ENCODE peak calls at places on chromosomes 1 and 21, in ten cellular contexts. One of them, this sample, is unnamed.

GRCh38 chr21:41673596-41674335 is 93.1 kb downstream of the RIPK4 start:
- DNase-seq in Caco-2: no peak
- DNase-seq in fibroblast of villous mesenchyme: no peak
- DNase-seq in pancreas: peak
- DNase-seq in retinal pigment epithelial cell: no peak
- DNase-seq in cardiac muscle cell: no peak
- DNase-seq in fibroblast of lung: no peak
- DNase-seq in cardiac fibroblast: no peak
- DNase-seq in OCI-LY7: no peak
- DNase-seq in A673: no peak
- DNase-seq in this sample: no peak

GRCh38 chr1:33008051-33008914 is 28.4 kb downstream of the AK2 start:
- DNase-seq in Caco-2: peak
- DNase-seq in fibroblast of villous mesenchyme: peak
- DNase-seq in pancreas: no peak
- DNase-seq in retinal pigment epithelial cell: no peak
- DNase-seq in cardiac muscle cell: peak
- DNase-seq in fibroblast of lung: no peak
- DNase-seq in cardiac fibroblast: peak
- DNase-seq in OCI-LY7: no peak
- DNase-seq in A673: no peak
- DNase-seq in this sample: peak

GRCh38 chr1:237411621-237412020 is 369.6 kb downstream of the RYR2 start:
- DNase-seq in Caco-2: no peak
- DNase-seq in fibroblast of villous mesenchyme: no peak
- DNase-seq in pancreas: no peak
- DNase-seq in retinal pigment epithelial cell: no peak
- DNase-seq in cardiac muscle cell: no peak
- DNase-seq in fibroblast of lung: no peak
- DNase-seq in cardiac fibroblast: no peak
- DNase-seq in OCI-LY7: no peak
- DNase-seq in A673: no peak
- DNase-seq in this sample: no peak

GRCh38 chr1:234933031-234933430 is 195.6 kb downstream of the TOMM20 start:
- DNase-seq in Caco-2: no peak
- DNase-seq in fibroblast of villous mesenchyme: no peak
- DNase-seq in pancreas: no peak
- DNase-seq in retinal pigment epithelial cell: no peak
- DNase-seq in cardiac muscle cell: no peak
- DNase-seq in fibroblast of lung: no peak
- DNase-seq in cardiac fibroblast: peak
- DNase-seq in OCI-LY7: no peak
- DNase-seq in A673: no peak
- DNase-seq in this sample: no peak

GRCh38 chr1:109163549-109163948 is 49.6 kb downstream of the ELAPOR1 start:
- DNase-seq in Caco-2: no peak
- DNase-seq in fibroblast of villous mesenchyme: no peak
- DNase-seq in pancreas: no peak
- DNase-seq in retinal pigment epithelial cell: no peak
- DNase-seq in cardiac muscle cell: no peak
- DNase-seq in fibroblast of lung: no peak
- DNase-seq in cardiac fibroblast: no peak
- DNase-seq in OCI-LY7: no peak
- DNase-seq in A673: no peak
- DNase-seq in this sample: no peak

GRCh38 chr1:156508205-156508954 is 7.8 kb upstream of the MEF2D start:
- DNase-seq in Caco-2: no peak
- DNase-seq in fibroblast of villous mesenchyme: peak
- DNase-seq in pancreas: no peak
- DNase-seq in retinal pigment epithelial cell: no peak
- DNase-seq in cardiac muscle cell: no peak
- DNase-seq in fibroblast of lung: peak
- DNase-seq in cardiac fibroblast: no peak
- DNase-seq in OCI-LY7: no peak
- DNase-seq in A673: no peak
- DNase-seq in this sample: peak

GRCh38 chr1:170196490-170196889 is 50.7 kb downstream of the NTMT2 start:
- DNase-seq in Caco-2: no peak
- DNase-seq in fibroblast of villous mesenchyme: no peak
- DNase-seq in pancreas: no peak
- DNase-seq in retinal pigment epithelial cell: peak
- DNase-seq in cardiac muscle cell: no peak
- DNase-seq in fibroblast of lung: no peak
- DNase-seq in cardiac fibroblast: no peak
- DNase-seq in OCI-LY7: no peak
- DNase-seq in A673: no peak
- DNase-seq in this sample: no peak

GRCh38 chr1:205065666-205066065 is 18.6 kb downstream of the TMEM81 start:
- DNase-seq in Caco-2: no peak
- DNase-seq in fibroblast of villous mesenchyme: no peak
- DNase-seq in pancreas: peak
- DNase-seq in retinal pigment epithelial cell: no peak
- DNase-seq in cardiac muscle cell: no peak
- DNase-seq in fibroblast of lung: no peak
- DNase-seq in cardiac fibroblast: no peak
- DNase-seq in OCI-LY7: no peak
- DNase-seq in A673: no peak
- DNase-seq in this sample: no peak

GRCh38 chr1:233328661-233329498 is 1.4 kb downstream of the MAP3K21 start:
- DNase-seq in Caco-2: no peak
- DNase-seq in fibroblast of villous mesenchyme: no peak
- DNase-seq in pancreas: peak
- DNase-seq in retinal pigment epithelial cell: no peak
- DNase-seq in cardiac muscle cell: peak
- DNase-seq in fibroblast of lung: no peak
- DNase-seq in cardiac fibroblast: no peak
- DNase-seq in OCI-LY7: no peak
- DNase-seq in A673: no peak
- DNase-seq in this sample: no peak

GRCh38 chr1:156911587-156912298 is 8.7 kb upstream of the LRRC71 start:
- DNase-seq in Caco-2: no peak
- DNase-seq in fibroblast of villous mesenchyme: no peak
- DNase-seq in pancreas: no peak
- DNase-seq in retinal pigment epithelial cell: no peak
- DNase-seq in cardiac muscle cell: no peak
- DNase-seq in fibroblast of lung: no peak
- DNase-seq in cardiac fibroblast: no peak
- DNase-seq in OCI-LY7: no peak
- DNase-seq in A673: no peak
- DNase-seq in this sample: peak

GRCh38 chr1:55720243-55720642 is 505.1 kb upstream of the USP24 start:
- DNase-seq in Caco-2: no peak
- DNase-seq in fibroblast of villous mesenchyme: peak
- DNase-seq in pancreas: no peak
- DNase-seq in retinal pigment epithelial cell: no peak
- DNase-seq in cardiac muscle cell: no peak
- DNase-seq in fibroblast of lung: peak
- DNase-seq in cardiac fibroblast: peak
- DNase-seq in OCI-LY7: no peak
- DNase-seq in A673: no peak
- DNase-seq in this sample: peak

GRCh38 chr21:37799193-37800121 is 116.8 kb downstream of the KCNJ6 start:
- DNase-seq in Caco-2: no peak
- DNase-seq in fibroblast of villous mesenchyme: peak
- DNase-seq in pancreas: no peak
- DNase-seq in retinal pigment epithelial cell: no peak
- DNase-seq in cardiac muscle cell: no peak
- DNase-seq in fibroblast of lung: no peak
- DNase-seq in cardiac fibroblast: peak
- DNase-seq in OCI-LY7: no peak
- DNase-seq in A673: no peak
- DNase-seq in this sample: no peak

GRCh38 chr1:182599339-182599738 is 4.8 kb downstream of the RGS16 start:
- DNase-seq in Caco-2: peak
- DNase-seq in fibroblast of villous mesenchyme: no peak
- DNase-seq in pancreas: no peak
- DNase-seq in retinal pigment epithelial cell: no peak
- DNase-seq in cardiac muscle cell: no peak
- DNase-seq in fibroblast of lung: no peak
- DNase-seq in cardiac fibroblast: no peak
- DNase-seq in OCI-LY7: peak
- DNase-seq in A673: no peak
- DNase-seq in this sample: no peak

GRCh38 chr1:233587958-233588799 is 25.7 kb upstream of the KCNK1 start:
- DNase-seq in Caco-2: no peak
- DNase-seq in fibroblast of villous mesenchyme: no peak
- DNase-seq in pancreas: no peak
- DNase-seq in retinal pigment epithelial cell: no peak
- DNase-seq in cardiac muscle cell: peak
- DNase-seq in fibroblast of lung: no peak
- DNase-seq in cardiac fibroblast: no peak
- DNase-seq in OCI-LY7: no peak
- DNase-seq in A673: no peak
- DNase-seq in this sample: no peak

GRCh38 chr1:1114431-1114830 is 1.5 kb downstream of the C1orf159 start:
- DNase-seq in Caco-2: no peak
- DNase-seq in fibroblast of villous mesenchyme: no peak
- DNase-seq in pancreas: peak
- DNase-seq in retinal pigment epithelial cell: no peak
- DNase-seq in cardiac muscle cell: no peak
- DNase-seq in fibroblast of lung: no peak
- DNase-seq in cardiac fibroblast: no peak
- DNase-seq in OCI-LY7: no peak
- DNase-seq in A673: no peak
- DNase-seq in this sample: no peak

GRCh38 chr1:119827010-119827409 is 15.8 kb upstream of the REG4 start:
- DNase-seq in Caco-2: no peak
- DNase-seq in fibroblast of villous mesenchyme: no peak
- DNase-seq in pancreas: no peak
- DNase-seq in retinal pigment epithelial cell: no peak
- DNase-seq in cardiac muscle cell: no peak
- DNase-seq in fibroblast of lung: no peak
- DNase-seq in cardiac fibroblast: no peak
- DNase-seq in OCI-LY7: peak
- DNase-seq in A673: peak
- DNase-seq in this sample: no peak
- TF ChIP-seq CTCF in Caco-2: peak
- TF ChIP-seq CTCF in fibroblast of villous mesenchyme: peak
- TF ChIP-seq CTCF in pancreas: peak
- TF ChIP-seq CTCF in retinal pigment epithelial cell: peak
- TF ChIP-seq CTCF in cardiac muscle cell: peak
- TF ChIP-seq CTCF in fibroblast of lung: no peak
- TF ChIP-seq CTCF in cardiac fibroblast: peak
- TF ChIP-seq CTCF in OCI-LY7: peak
- TF ChIP-seq CTCF in A673: peak
- TF ChIP-seq CTCF in this sample: peak

DNA sequence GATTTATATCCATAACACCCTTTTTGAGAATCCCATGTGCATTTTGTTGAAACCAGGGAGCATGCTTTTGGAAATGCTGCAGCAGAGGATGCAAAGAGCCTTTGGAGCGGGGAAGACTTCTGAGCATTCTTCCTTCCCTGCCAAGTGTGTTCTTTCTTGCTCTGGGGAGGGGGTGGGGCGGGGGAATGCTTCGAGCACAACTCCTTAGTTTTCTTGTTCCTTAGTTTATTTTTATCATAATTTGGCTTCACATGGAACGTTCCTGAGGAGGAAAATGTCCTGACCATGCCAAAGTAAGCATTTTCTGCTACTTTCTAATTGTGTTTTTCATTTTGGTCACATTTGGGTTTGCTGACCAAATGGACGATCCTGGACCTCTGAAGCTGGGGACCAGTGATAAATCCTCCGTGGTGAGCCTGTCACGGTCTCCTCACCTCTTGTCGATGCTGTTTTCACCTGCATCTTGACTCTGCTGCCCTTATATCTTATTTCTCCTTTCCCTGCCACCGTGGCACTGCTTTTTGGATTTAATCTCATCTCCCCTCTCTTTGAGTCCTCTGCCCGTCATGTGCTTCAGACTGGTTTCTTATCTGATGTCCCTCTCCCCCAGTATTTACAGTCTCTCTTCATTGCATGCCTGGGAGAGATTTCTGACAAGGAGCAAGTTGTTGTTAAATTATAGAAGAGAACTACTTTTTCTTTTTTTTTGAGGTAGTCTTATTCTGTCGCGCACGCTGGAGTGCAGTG is 2.4 kb downstream of the CTPS1 start:
- DNase-seq in Caco-2: no peak
- DNase-seq in fibroblast of villous mesenchyme: peak
- DNase-seq in pancreas: no peak
- DNase-seq in retinal pigment epithelial cell: no peak
- DNase-seq in cardiac muscle cell: no peak
- DNase-seq in fibroblast of lung: peak
- DNase-seq in cardiac fibroblast: peak
- DNase-seq in OCI-LY7: no peak
- DNase-seq in A673: no peak
- DNase-seq in this sample: peak
- H3K4me3 ChIP-seq in Caco-2: no peak
- H3K4me3 ChIP-seq in fibroblast of villous mesenchyme: peak
- H3K4me3 ChIP-seq in pancreas: no peak
- H3K4me3 ChIP-seq in retinal pigment epithelial cell: no peak
- H3K4me3 ChIP-seq in cardiac muscle cell: no peak
- H3K4me3 ChIP-seq in fibroblast of lung: peak
- H3K4me3 ChIP-seq in cardiac fibroblast: no peak
- H3K4me3 ChIP-seq in OCI-LY7: peak
- H3K4me3 ChIP-seq in A673: peak
- H3K4me3 ChIP-seq in this sample: peak

GRCh38 chr1:4976859-4977440 is 322.5 kb downstream of the AJAP1 start:
- DNase-seq in Caco-2: no peak
- DNase-seq in fibroblast of villous mesenchyme: no peak
- DNase-seq in pancreas: no peak
- DNase-seq in retinal pigment epithelial cell: no peak
- DNase-seq in cardiac muscle cell: no peak
- DNase-seq in fibroblast of lung: no peak
- DNase-seq in cardiac fibroblast: no peak
- DNase-seq in OCI-LY7: no peak
- DNase-seq in A673: no peak
- DNase-seq in this sample: no peak
- TF ChIP-seq CTCF in Caco-2: no peak
- TF ChIP-seq CTCF in fibroblast of villous mesenchyme: no peak
- TF ChIP-seq CTCF in pancreas: no peak
- TF ChIP-seq CTCF in retinal pigment epithelial cell: no peak
- TF ChIP-seq CTCF in cardiac muscle cell: no peak
- TF ChIP-seq CTCF in fibroblast of lung: no peak
- TF ChIP-seq CTCF in cardiac fibroblast: no peak
- TF ChIP-seq CTCF in OCI-LY7: no peak
- TF ChIP-seq CTCF in A673: no peak
- TF ChIP-seq CTCF in this sample: no peak

DNA sequence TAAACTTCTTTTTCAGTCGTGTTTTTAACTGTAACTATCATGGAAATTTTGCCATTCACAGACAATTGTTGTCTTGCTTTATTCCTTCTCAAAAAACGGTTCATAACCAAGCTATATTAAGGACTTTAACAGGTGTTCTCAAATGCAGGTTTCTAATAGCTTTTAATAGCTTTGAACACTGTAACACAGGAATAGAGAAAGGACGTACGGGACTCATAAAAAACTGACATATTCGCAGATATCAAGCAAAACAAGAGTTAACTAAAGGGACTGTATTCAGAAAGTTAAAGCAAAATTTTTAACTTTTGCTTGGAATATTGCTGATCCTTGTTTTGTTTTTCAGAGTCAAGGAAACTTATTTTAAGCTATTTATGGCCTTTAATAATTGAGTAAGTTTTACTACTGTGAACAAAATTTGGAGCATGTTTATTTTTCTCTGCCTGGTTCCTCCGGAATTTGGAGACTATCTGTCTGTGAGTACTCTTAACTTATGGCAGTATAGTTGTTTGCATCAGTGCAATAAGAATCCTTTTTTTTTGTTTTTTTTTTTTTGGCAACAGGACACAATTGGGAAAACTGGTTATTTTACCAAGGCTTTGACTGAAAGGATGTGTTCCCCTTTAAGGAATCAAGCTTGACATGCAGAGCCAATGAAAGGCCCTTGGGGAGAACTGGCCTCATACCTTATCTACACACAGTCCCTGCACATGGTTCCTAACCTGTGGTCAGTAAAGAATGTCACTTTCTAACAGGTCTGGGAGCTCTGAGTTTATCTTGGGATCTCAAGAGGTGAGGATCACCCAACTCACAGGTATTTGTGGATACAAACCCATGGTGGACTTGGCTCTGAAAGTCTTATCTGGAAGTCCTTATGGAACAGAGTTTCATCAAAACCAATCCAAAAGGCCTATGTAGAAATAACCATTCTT is 5.8 kb upstream of the CD46 start:
- DNase-seq in Caco-2: peak
- DNase-seq in fibroblast of villous mesenchyme: no peak
- DNase-seq in pancreas: no peak
- DNase-seq in retinal pigment epithelial cell: no peak
- DNase-seq in cardiac muscle cell: no peak
- DNase-seq in fibroblast of lung: no peak
- DNase-seq in cardiac fibroblast: no peak
- DNase-seq in OCI-LY7: peak
- DNase-seq in A673: no peak
- DNase-seq in this sample: no peak
- H3K4me3 ChIP-seq in Caco-2: no peak
- H3K4me3 ChIP-seq in fibroblast of villous mesenchyme: no peak
- H3K4me3 ChIP-seq in pancreas: no peak
- H3K4me3 ChIP-seq in retinal pigment epithelial cell: no peak
- H3K4me3 ChIP-seq in cardiac muscle cell: no peak
- H3K4me3 ChIP-seq in fibroblast of lung: no peak
- H3K4me3 ChIP-seq in cardiac fibroblast: no peak
- H3K4me3 ChIP-seq in OCI-LY7: peak
- H3K4me3 ChIP-seq in A673: no peak
- H3K4me3 ChIP-seq in this sample: no peak